ENCODE peak calls at places on chromosomes 13 and 19, in four cellular contexts. J is A673, Q is neural progenitor cell, B is fibroblast of lung. Z is an unnamed sample.

GRCh38 chr13:77918391-77919261 is at the start of gene EDNRB:
- DNase-seq in B (peak; percentile 38), J (peak; percentile 81), Q (peak; percentile 58), Z (no peak)

GRCh38 chr13:111187879-111188643 is 73.0 kb downstream of the ARHGEF7 start:
- DNase-seq in J (no peak), Q (no peak), B (peak; percentile 72), Z (no peak)

GRCh38 chr19:55656552-55656951 is 1.7 kb downstream of the U2AF2 start:
- DNase-seq in B (no peak), J (no peak), Q (no peak), Z (no peak)

GRCh38 chr19:12065100-12065538 is 588 bp downstream of the ZNF844 start:
- DNase-seq in Q (no peak), J (peak; percentile 24), B (peak; percentile 61), Z (no peak)

GRCh38 chr13:101343128-101343787 is 73.0 kb downstream of the NALCN start:
- DNase-seq in J (peak; percentile 86), Q (no peak), B (peak; percentile 21), Z (peak; percentile 79)

GRCh38 chr13:108266316-108266936 is 3.1 kb upstream of the TNFSF13B start:
- DNase-seq in B (no peak), Q (no peak), J (peak; percentile 95), Z (peak; percentile 72)

GRCh38 chr19:4694211-4694987 is 24.3 kb upstream of the MYDGF start:
- DNase-seq in B (peak; percentile 99), J (peak; percentile 88), Q (no peak), Z (peak; percentile 48)

GRCh38 chr13:43730642-43731041 is 56.1 kb downstream of the ENOX1 start:
- DNase-seq in Q (no peak), B (peak; percentile 7), J (no peak), Z (no peak)

GRCh38 chr19:11251650-11252314 is 10.5 kb downstream of the DOCK6 start:
- DNase-seq in B (no peak), J (no peak), Q (no peak), Z (no peak)

GRCh38 chr19:41999071-41999877 is 5.2 kb upstream of the ATP1A3 start:
- DNase-seq in J (peak; percentile 29), B (no peak), Q (peak; percentile 76), Z (no peak)

GRCh38 chr19:41998246-41999020 is 4.4 kb upstream of the ATP1A3 start:
- DNase-seq in B (peak; percentile 27), J (peak; percentile 81), Q (peak; percentile 92), Z (no peak)

GRCh38 chr19:41997121-41997850 is 3.3 kb upstream of the ATP1A3 start:
- DNase-seq in Q (peak; percentile 90), B (peak; percentile 29), J (peak; percentile 64), Z (no peak)

GRCh38 chr19:41995959-41996797 is 2.1 kb upstream of the ATP1A3 start:
- DNase-seq in B (no peak), Q (peak; percentile 92), J (peak; percentile 58), Z (no peak)

DNA sequence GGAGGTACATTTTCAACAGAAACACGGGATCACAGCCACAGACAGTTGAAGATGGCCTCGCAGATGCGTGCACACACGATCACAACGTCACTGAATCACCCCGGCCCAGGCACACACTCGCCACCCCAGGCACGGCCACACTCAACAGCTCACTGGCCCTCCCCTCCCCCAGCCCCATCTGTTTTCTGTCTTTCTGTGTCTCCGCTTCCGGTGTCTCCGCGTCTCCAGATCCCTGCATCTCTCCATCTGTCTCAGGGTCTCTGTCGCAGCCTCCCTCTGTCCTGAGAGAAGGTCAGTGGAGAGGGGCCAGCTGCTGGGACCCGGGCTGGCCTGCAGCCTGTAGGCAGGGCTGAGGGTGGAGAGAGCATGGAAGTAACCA is 3.8 kb upstream of the ATP1A3 start:
- DNase-seq in B (no peak), J (peak; percentile 50), Q (no peak), Z (no peak)
- H3K4me3 ChIP-seq in B (no peak overlapping the region), J (peak overlapping the region; percentile 21), Q (no peak overlapping the region), Z (peak overlapping the region; percentile 49)

GRCh38 chr19:53904909-53905308 is 4.2 kb upstream of the CACNG7 start:
- DNase-seq in B (no peak), Q (no peak), J (no peak), Z (no peak)

GRCh38 chr19:53907193-53907581 is 1.9 kb upstream of the CACNG7 start:
- DNase-seq in Q (no peak), B (no peak), J (peak; percentile 54), Z (no peak)

GRCh38 chr19:53905787-53906186 is 3.3 kb upstream of the CACNG7 start:
- DNase-seq in Q (no peak), B (no peak), J (no peak), Z (no peak)

GRCh38 chr19:53907690-53908089 is 1.4 kb upstream of the CACNG7 start:
- DNase-seq in J (no peak), Q (no peak), B (no peak), Z (no peak)

DNA sequence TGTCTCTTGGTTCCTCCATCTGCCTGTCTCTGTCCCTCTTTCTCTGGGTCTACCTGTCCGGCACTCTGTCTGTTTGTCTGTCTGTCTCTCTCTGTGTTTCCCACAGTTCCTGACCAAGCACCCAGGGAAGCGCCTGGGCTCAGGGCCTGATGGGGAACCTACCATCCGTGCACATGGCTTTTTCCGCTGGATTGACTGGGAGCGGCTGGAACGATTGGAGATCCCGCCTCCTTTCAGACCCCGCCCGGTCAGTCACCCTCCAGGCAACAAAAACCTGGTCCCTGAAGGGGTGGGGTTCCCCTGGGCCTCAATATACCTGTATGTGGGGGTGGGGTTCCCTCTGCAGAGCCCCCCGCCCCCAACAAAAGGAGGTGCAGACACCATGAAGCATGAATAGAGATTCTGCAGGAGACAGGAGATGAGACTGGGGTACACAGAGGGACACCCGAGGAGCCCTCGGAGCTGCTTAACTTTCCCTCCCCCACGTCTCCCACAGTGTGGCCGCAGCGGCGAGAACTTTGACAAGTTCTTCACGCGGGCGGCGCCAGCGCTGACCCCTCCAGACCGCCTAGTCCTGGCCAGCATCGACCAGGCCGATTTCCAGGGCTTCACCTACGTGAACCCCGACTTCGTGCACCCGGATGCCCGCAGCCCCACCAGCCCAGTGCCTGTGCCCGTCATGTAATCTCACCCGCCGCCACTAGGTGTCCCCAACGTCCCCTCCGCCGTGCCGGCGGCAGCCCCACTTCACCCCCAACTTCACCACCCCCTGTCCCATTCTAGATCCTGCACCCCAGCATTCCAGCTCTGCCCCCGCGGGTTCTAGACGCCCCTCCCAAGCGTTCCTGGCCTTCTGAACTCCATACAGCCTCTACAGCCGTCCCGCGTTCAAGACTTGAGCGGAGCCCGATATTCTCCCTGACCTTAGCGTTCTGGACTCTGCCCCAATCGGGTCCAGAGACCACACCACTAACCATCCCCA is 2.6 kb upstream of the CACNG7 start:
- DNase-seq in J (peak; percentile 55), B (no peak), Q (peak; percentile 71), Z (no peak)
- TF ChIP-seq EZH2 in J (no peak), B (no peak), Q (peak; percentile 79), Z (peak; percentile 46)

GRCh38 chr19:48490980-48491792 is 20.4 kb downstream of the LMTK3 start:
- DNase-seq in Q (peak; percentile 88), B (no peak), J (peak; percentile 78), Z (no peak)

GRCh38 chr19:48495391-48495790 is 16.2 kb downstream of the LMTK3 start:
- DNase-seq in Q (no peak), B (no peak), J (no peak), Z (no peak)

GRCh38 chr19:48493718-48494515 is 17.7 kb downstream of the LMTK3 start:
- DNase-seq in B (no peak), Q (no peak), J (no peak), Z (no peak)

GRCh38 chr19:48491793-48492123 is 19.9 kb downstream of the LMTK3 start:
- DNase-seq in J (no peak), Q (peak; percentile 83), B (no peak), Z (no peak)

GRCh38 chr19:48492925-48493717 is 18.5 kb downstream of the LMTK3 start:
- DNase-seq in J (peak; percentile 98), B (peak; percentile 90), Q (peak; percentile 98), Z (peak; percentile 92)
- H3K4me3 ChIP-seq in J (peak overlapping the region; percentile 61), B (peak overlapping the region; percentile 54), Q (peak overlapping the region; percentile 55), Z (peak overlapping the region; percentile 91)

GRCh38 chr13:81591528-81592220 is 1250.7 kb upstream of the SPRY2 start:
- DNase-seq in B (no peak), J (no peak), Q (no peak), Z (no peak)
- TF ChIP-seq EZH2 in B (no peak), J (no peak), Q (no peak), Z (no peak)

GRCh38 chr19:2187164-2187563 is 23.4 kb downstream of the DOT1L start:
- DNase-seq in Q (no peak), J (no peak), B (no peak), Z (no peak)
- H3K4me3 ChIP-seq in Q (no peak overlapping the region), J (no peak overlapping the region), B (no peak overlapping the region), Z (no peak overlapping the region)

GRCh38 chr13:91400094-91400462 is 1.7 kb downstream of the GPC5 start:
- DNase-seq in J (no peak), Q (peak; percentile 4), B (no peak), Z (no peak)

GRCh38 chr13:91399189-91400093 is 1.0 kb downstream of the GPC5 start:
- DNase-seq in Q (peak; percentile 34), B (no peak), J (no peak), Z (no peak)

GRCh38 chr13:91397595-91397994 is 826 bp upstream of the GPC5 start:
- DNase-seq in B (no peak), J (no peak), Q (no peak), Z (no peak)

GRCh38 chr13:91401916-91402315 is 3.5 kb downstream of the GPC5 start:
- DNase-seq in J (no peak), B (no peak), Q (no peak), Z (no peak)

GRCh38 chr13:91398413-91399188 is at the start of gene GPC5:
- DNase-seq in B (peak; percentile 56), Q (peak; percentile 88), J (peak; percentile 76), Z (no peak)
- TF ChIP-seq EZH2 in B (no peak), Q (peak; percentile 84), J (no peak), Z (no peak)

GRCh38 chr19:35844482-35845214 is 7.7 kb downstream of the NPHS1 start:
- DNase-seq in J (no peak), Q (no peak), B (no peak), Z (no peak)
- H3K4me3 ChIP-seq in J (no peak overlapping the region), Q (no peak overlapping the region), B (no peak overlapping the region), Z (no peak overlapping the region)

DNA sequence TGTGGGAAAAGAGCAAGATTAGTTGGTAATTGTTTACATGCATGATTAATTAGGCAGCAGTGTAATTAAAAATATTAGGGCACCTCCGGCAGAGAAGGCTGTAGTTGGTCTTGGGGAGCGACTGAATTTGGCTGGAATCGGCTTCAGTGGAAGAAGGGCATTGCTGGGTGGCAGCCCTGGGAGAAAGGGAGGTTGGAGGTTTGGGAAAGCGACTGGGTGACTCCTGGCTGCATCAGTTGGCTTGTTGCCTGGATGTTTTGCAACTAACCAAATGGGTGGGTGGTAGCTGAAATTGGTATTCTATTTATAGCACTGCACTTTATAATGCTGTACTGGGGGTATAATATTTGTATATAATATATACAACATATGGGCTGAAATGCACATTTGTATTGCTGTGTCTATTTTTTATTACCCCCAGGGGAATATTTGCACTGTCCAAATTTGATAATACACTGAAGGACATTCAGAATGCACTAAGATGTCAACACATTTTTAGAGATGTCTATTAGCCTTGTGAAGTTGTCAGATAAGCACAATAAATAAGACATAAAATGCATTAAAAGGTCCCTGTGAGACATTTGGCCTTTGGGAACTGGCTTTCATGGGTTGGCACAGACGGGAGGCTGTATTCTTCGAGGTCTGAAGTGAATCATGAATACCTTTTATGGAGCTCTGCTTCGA is 1.7 kb downstream of the B3GLCT start:
- DNase-seq in Q (no peak), B (peak; percentile 50), J (peak; percentile 59), Z (peak; percentile 55)
- TF ChIP-seq EZH2 in Q (no peak), B (no peak), J (no peak), Z (no peak)

GRCh38 chr19:44903602-44904425 is 1.8 kb upstream of the APOE start:
- DNase-seq in B (peak; percentile 36), Q (peak; percentile 73), J (peak; percentile 65), Z (no peak)
- H3K4me3 ChIP-seq in B (no peak overlapping the region), Q (no peak overlapping the region), J (no peak overlapping the region), Z (no peak overlapping the region)

Z was measured in SK-N-MC.